ENCODE peak calls at places on chromosomes 1 and 21, in six cellular contexts. T is transverse colon, I is ovary, Z is prostate gland, R is IMR-90, C is Peyer's patch. Q is an unnamed sample.

GRCh38 chr1:243413431-243414151 is 157.8 kb downstream of the SDCCAG8 start:
- DNase-seq in T (no peak), I (no peak), Z (no peak), R (no peak), C (no peak), Q (no peak)

GRCh38 chr1:230682882-230683610 is 30.9 kb downstream of the AGT start:
- DNase-seq in T (no peak), I (no peak), Z (no peak), R (peak; percentile 86), C (no peak), Q (no peak)

GRCh38 chr1:56077223-56077622 is 502.1 kb downstream of the PLPP3 start:
- DNase-seq in T (no peak), I (no peak), Z (no peak), R (no peak), C (no peak), Q (no peak)

GRCh38 chr1:15727424-15727823 is 8.6 kb upstream of the SLC25A34 start:
- DNase-seq in T (no peak), I (no peak), Z (no peak), R (no peak), C (no peak), Q (no peak)

GRCh38 chr1:45557422-45557944 is 6.9 kb downstream of the AKR1A1 start:
- DNase-seq in T (no peak), I (no peak), Z (no peak), R (no peak), C (no peak), Q (no peak)

GRCh38 chr1:87928623-87929022 is 599.9 kb downstream of the LMO4 start:
- DNase-seq in T (no peak), I (no peak), Z (no peak), R (no peak), C (no peak), Q (no peak)

GRCh38 chr1:231970684-231971083 is 344.1 kb downstream of the DISC1 start:
- DNase-seq in T (no peak), I (no peak), Z (no peak), R (no peak), C (no peak), Q (no peak)

GRCh38 chr1:172356620-172357019 is 63.9 kb upstream of the C1orf105 start:
- DNase-seq in T (peak; percentile 24), I (peak; percentile 42), Z (peak; percentile 60), R (peak; percentile 92), C (no peak), Q (no peak)

GRCh38 chr1:154276797-154277196 is 4.4 kb downstream of the HAX1 start:
- DNase-seq in T (no peak), I (no peak), Z (no peak), R (no peak), C (no peak), Q (no peak)

GRCh38 chr1:112704908-112705627 is 1.9 kb downstream of the RHOC start:
- DNase-seq in T (peak; percentile 86), I (peak; percentile 93), Z (peak; percentile 95), R (peak; percentile 96), C (peak; percentile 66), Q (peak; percentile 92)

GRCh38 chr1:204151562-204152309 is at the start of gene ETNK2:
- DNase-seq in T (peak; percentile 57), I (peak; percentile 88), Z (peak; percentile 51), R (peak; percentile 56), C (no peak), Q (no peak)

GRCh38 chr1:9297831-9298230 is 5.1 kb downstream of the SPSB1 start:
- DNase-seq in T (no peak), I (no peak), Z (no peak), R (no peak), C (no peak), Q (no peak)

GRCh38 chr1:18908911-18909771 is 6.8 kb upstream of the ALDH4A1 start:
- DNase-seq in T (no peak), I (no peak), Z (no peak), R (no peak), C (no peak), Q (no peak)

GRCh38 chr1:204846546-204846945 is 24.1 kb upstream of the NFASC start:
- DNase-seq in T (no peak), I (no peak), Z (no peak), R (no peak), C (no peak), Q (no peak)

GRCh38 chr1:37995773-37996379 is 6.1 kb upstream of the SF3A3 start:
- DNase-seq in T (peak; percentile 74), I (peak; percentile 91), Z (no peak), R (peak; percentile 89), C (peak; percentile 40), Q (no peak)
- TF ChIP-seq POLR2A in T (no peak), I (no peak), Z (no peak), R (no peak), C (no peak), Q (no peak)

GRCh38 chr1:151711940-151712339 is 4.7 kb downstream of the CELF3 start:
- DNase-seq in T (no peak), I (no peak), Z (no peak), R (no peak), C (no peak), Q (no peak)
- H3K4me3 ChIP-seq in T (no peak overlapping the region), I (no peak overlapping the region), Z (no peak overlapping the region), R (no peak overlapping the region), C (no peak overlapping the region), Q (no peak overlapping the region)

DNA sequence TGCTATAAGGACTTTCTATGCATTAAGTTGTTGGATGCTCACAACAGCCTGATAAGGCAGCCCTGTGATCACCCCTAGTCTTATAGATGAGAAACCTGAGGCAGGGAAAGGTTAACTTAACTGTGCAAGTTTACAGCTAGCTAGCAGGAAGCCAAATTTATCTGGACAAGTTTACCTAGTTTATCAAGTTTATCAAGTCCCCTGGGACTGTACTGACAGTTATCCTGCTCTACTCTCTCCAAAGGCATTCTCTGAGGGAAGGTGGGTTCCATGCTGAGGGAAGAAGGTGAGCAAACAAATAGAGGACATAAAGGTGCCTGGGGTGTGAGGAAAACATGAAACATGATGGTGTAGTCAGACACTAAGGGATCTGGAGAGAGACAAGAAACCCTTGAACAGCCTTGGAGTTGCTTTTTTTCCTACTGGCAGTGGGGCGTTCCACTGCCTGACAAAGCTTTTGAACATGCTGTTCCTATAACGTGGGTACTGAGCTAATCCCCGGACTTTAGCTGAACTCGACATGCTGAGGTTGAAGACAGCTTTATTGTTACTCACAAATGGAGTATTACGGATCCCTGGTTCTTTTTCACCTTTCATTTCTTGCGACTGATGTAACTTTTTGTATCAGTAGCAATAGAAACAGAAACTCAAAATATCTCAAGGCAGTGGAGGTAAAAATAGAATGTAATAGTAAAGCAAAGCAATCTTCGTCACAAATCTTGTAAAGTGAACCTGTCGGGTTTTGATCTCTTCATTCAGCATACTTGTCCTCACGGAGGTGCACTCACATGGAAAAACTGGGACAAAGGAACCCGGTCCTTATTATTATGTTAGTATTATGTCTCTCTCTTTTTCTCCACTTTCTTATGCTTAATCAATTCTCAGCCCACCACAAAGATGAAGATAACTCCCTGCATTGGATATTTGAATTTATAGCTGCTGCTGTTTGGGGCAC is 42.4 kb upstream of the ESRRG start:
- DNase-seq in T (no peak), I (no peak), Z (peak; percentile 49), R (no peak), C (no peak), Q (no peak)
- TF ChIP-seq POLR2A in T (no peak), I (no peak), Z (no peak), R (no peak), C (no peak), Q (no peak)

DNA sequence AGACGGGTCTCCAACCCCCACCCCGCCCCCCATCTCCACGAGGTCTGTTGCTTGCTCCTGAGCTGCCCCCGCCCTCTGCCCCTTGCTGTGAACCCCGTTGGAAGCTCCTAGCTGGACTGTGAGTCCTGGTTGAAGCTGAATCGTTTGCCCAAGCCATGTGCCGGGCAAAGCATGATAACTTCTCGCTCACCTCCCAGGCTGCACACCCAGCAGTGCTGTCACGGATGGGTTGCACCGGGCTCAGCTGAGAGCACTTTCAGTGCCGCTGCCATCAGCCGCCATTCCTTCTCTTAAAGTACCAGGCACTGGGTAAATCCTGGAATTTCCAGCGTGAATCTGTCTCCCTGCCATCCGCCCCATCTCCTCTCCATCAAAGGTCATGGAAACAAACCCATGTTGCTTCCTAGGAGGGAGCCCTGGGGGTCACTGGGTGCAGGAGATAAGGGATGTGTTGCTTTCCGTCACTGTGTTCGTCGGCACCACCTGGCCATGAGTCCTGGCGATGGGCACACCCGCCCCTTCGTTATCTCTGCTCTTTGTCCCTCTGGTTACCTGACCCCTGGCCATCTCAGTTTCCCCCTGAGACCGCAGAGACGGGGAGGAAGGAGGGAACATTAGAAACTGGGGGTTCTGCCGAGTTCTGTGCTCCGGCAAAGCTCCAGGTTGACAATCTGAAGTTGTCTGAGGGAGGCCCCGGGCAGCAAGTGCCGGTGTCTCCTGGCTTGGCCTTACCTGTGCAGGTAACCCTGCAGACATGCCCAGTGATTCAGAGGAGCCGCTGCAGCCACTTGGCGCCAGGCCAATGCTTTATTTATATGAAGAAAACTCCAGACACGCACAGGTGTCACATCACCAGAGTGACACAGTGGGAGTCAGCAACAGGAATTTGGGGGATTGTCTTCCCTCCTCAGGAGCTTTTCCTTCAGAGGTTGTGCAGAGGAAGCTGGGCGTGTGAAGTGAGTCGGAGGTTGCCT is 2.7 kb downstream of the PDE9A start:
- DNase-seq in T (peak; percentile 68), I (no peak), Z (peak; percentile 39), R (no peak), C (no peak), Q (no peak)
- H3K4me3 ChIP-seq in T (peak overlapping the region; percentile 58), I (no peak overlapping the region), Z (peak overlapping the region; percentile 71), R (no peak overlapping the region), C (peak overlapping the region; percentile 81), Q (no peak overlapping the region)

DNA sequence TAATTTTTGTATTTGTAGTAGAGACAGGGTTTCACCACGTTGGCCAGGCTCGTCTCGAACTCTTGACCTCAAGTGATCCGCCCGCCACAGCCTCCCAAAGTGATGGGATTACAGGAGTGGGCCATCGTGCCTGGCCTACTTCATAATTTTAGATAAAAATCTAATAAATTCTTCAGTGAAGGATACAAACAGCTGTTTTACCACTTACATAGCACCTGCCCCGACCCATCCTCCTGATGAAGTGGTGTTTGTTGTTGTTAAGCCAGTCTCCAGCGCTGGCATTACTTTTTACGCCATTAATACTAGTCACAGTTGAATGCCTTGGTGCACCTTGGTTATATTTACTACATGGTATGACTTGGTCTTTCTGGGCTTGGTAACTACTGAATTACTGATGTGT is 12.3 kb upstream of the RAP1GAP start:
- DNase-seq in T (no peak), I (no peak), Z (no peak), R (no peak), C (no peak), Q (no peak)
- TF ChIP-seq POLR2A in T (no peak), I (no peak), Z (no peak), R (no peak), C (no peak), Q (no peak)

GRCh38 chr1:29258974-29259801 is 22.9 kb downstream of the PTPRU start:
- DNase-seq in T (no peak), I (peak; percentile 47), Z (no peak), R (no peak), C (no peak), Q (no peak)
- H3K4me3 ChIP-seq in T (peak overlapping the region; percentile 57), I (peak overlapping the region; percentile 45), Z (peak overlapping the region; percentile 25), R (peak overlapping the region; percentile 57), C (peak overlapping the region; percentile 52), Q (no peak overlapping the region)

GRCh38 chr1:114770989-114771388 is 9.5 kb downstream of the SIKE1 start:
- DNase-seq in T (no peak), I (no peak), Z (no peak), R (no peak), C (no peak), Q (no peak)
- TF ChIP-seq POLR2A in T (no peak), I (no peak), Z (no peak), R (no peak), C (no peak), Q (no peak)

Q was measured in lower leg skin.